ENCODE peak calls at places on chromosomes 6 and 20, in nine cellular contexts. E is CD8-positive, alpha-beta T cell; C is spleen; K is PC-9; W is heart right ventricle; Y is left ventricle myocardium inferior; T is colonic mucosa; Q is kidney; S is astrocyte. L is an unnamed sample.

GRCh38 chr6:165825416-165825815 is 162.4 kb upstream of the PDE10A start:
- DNase-seq in E (no peak), C (no peak), K (no peak), W (no peak), Y (no peak), T (no peak), Q (no peak), S (no peak), L (no peak)

GRCh38 chr6:43274127-43274915 is 23.7 kb upstream of the SLC22A7 start:
- DNase-seq in E (no peak), C (no peak), K (no peak), W (no peak), Y (no peak), T (no peak), Q (no peak), S (no peak), L (no peak)

GRCh38 chr6:22362361-22362760 is 65.5 kb upstream of the PRL start:
- DNase-seq in E (no peak), C (no peak), K (no peak), W (no peak), Y (no peak), T (no peak), Q (no peak), S (no peak), L (no peak)

GRCh38 chr20:62149532-62150235 is 6.1 kb downstream of the SS18L1 start:
- DNase-seq in E (no peak), C (no peak), K (no peak), W (no peak), Y (no peak), T (no peak), Q (no peak), S (peak; percentile 39), L (no peak)

GRCh38 chr6:78489874-78490273 is 377.5 kb upstream of the IRAK1BP1 start:
- DNase-seq in E (no peak), C (no peak), K (no peak), W (no peak), Y (no peak), T (no peak), Q (no peak), S (peak; percentile 42), L (no peak)

GRCh38 chr20:56820984-56821383 is 191.9 kb downstream of the TFAP2C start:
- DNase-seq in E (no peak), C (no peak), K (no peak), W (no peak), Y (no peak), T (no peak), Q (no peak), S (no peak), L (no peak)

GRCh38 chr6:135922170-135922569 is 70.7 kb downstream of the PDE7B start:
- DNase-seq in E (no peak), C (no peak), K (peak; percentile 52), W (no peak), Y (no peak), T (no peak), Q (no peak), S (peak; percentile 98), L (no peak)

GRCh38 chr6:43226192-43226851 is 3.0 kb downstream of the DNPH1 start:
- DNase-seq in E (no peak), C (no peak), K (no peak), W (no peak), Y (no peak), T (no peak), Q (no peak), S (no peak), L (no peak)

GRCh38 chr6:108748959-108749358 is 99.3 kb upstream of the ARMC2 start:
- DNase-seq in E (no peak), C (no peak), K (no peak), W (no peak), Y (no peak), T (no peak), Q (no peak), S (no peak), L (no peak)

GRCh38 chr6:108874470-108875160 is 26.4 kb downstream of the ARMC2 start:
- DNase-seq in E (peak; percentile 27), C (no peak), K (no peak), W (no peak), Y (no peak), T (no peak), Q (no peak), S (no peak), L (no peak)

GRCh38 chr20:9359561-9360308 is 154.7 kb upstream of the LAMP5 start:
- DNase-seq in E (no peak), C (no peak), K (peak; percentile 37), W (peak; percentile 24), Y (no peak), T (peak; percentile 67), Q (peak; percentile 62), S (peak; percentile 43), L (no peak)

GRCh38 chr6:37069639-37070038 is 64.2 kb downstream of the FGD2 start:
- DNase-seq in E (no peak), C (peak; percentile 14), K (no peak), W (no peak), Y (no peak), T (no peak), Q (no peak), S (no peak), L (no peak)

GRCh38 chr6:38804368-38804767 is 89.3 kb downstream of the DNAH8 start:
- DNase-seq in E (no peak), C (no peak), K (no peak), W (no peak), Y (no peak), T (no peak), Q (no peak), S (no peak), L (no peak)

GRCh38 chr20:37247547-37247946 is 14.1 kb downstream of the GHRH start:
- DNase-seq in E (no peak), C (no peak), K (no peak), W (no peak), Y (no peak), T (no peak), Q (no peak), S (no peak), L (no peak)

GRCh38 chr6:139219271-139219729 is 72.5 kb downstream of the TXLNB start:
- DNase-seq in E (peak; percentile 74), C (peak; percentile 93), K (peak; percentile 61), W (peak; percentile 79), Y (peak; percentile 79), T (peak; percentile 75), Q (peak; percentile 91), S (peak; percentile 94), L (peak; percentile 87)

GRCh38 chr20:57243480-57244220 is 22.8 kb downstream of the BMP7 start:
- DNase-seq in E (no peak), C (no peak), K (no peak), W (no peak), Y (no peak), T (no peak), Q (no peak), S (no peak), L (no peak)

GRCh38 chr6:116396451-116396850 is 25.7 kb downstream of the DSE start:
- DNase-seq in E (no peak), C (no peak), K (no peak), W (no peak), Y (no peak), T (no peak), Q (no peak), S (peak; percentile 56), L (no peak)
- H3K4me3 ChIP-seq in E (no peak overlapping the region), C (no peak overlapping the region), K (no peak overlapping the region), W (no peak overlapping the region), Y (no peak overlapping the region), T (no peak overlapping the region), Q (no peak overlapping the region), S (no peak overlapping the region), L (no peak overlapping the region)

DNA sequence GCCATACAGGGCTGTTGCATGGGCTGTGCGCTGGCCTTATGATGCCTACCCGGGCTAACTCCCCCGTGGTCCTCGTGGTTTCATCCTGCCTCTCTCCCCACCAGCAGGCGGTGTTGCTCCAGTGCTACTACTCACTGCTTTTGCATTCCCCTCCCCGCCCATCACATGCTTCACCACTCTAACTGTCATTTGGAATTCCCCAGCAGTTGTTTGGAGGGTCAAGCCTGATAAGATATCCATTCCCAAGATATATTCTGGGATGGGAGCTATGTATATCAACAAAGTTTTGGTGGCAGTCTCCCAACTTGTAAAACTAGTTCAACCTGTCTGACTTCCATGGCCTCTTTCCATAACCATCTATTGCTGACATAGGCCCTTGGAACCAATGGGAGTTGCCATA is 233.2 kb upstream of the SOX4 start:
- DNase-seq in E (no peak), C (no peak), K (peak; percentile 18), W (no peak), Y (no peak), T (peak; percentile 68), Q (no peak), S (no peak), L (no peak)
- TF ChIP-seq CTCF in E (no peak), C (no peak), K (no peak), W (no peak), Y (no peak), T (no peak), Q (no peak), S (no peak), L (no peak)

GRCh38 chr6:53717571-53717970 is 52.0 kb upstream of the KLHL31 start:
- DNase-seq in E (no peak), C (no peak), K (no peak), W (no peak), Y (no peak), T (no peak), Q (no peak), S (no peak), L (no peak)

GRCh38 chr6:53712078-53712477 is 46.5 kb upstream of the KLHL31 start:
- DNase-seq in E (no peak), C (no peak), K (no peak), W (no peak), Y (no peak), T (no peak), Q (no peak), S (no peak), L (no peak)

GRCh38 chr6:53715434-53715833 is 49.9 kb upstream of the KLHL31 start:
- DNase-seq in E (no peak), C (no peak), K (no peak), W (no peak), Y (no peak), T (no peak), Q (no peak), S (no peak), L (no peak)

GRCh38 chr6:53714888-53715287 is 49.3 kb upstream of the KLHL31 start:
- DNase-seq in E (no peak), C (no peak), K (no peak), W (no peak), Y (no peak), T (no peak), Q (no peak), S (no peak), L (no peak)

GRCh38 chr6:53714395-53714794 is 48.8 kb upstream of the KLHL31 start:
- DNase-seq in E (no peak), C (no peak), K (no peak), W (no peak), Y (no peak), T (no peak), Q (no peak), S (no peak), L (no peak)
- H3K4me1 ChIP-seq in E (no peaks in the 10 kb centered on the region), C (peaks cover 4% of the 10 kb centered on the region), K (no peaks in the 10 kb centered on the region), W (no peaks in the 10 kb centered on the region), Y (no peaks in the 10 kb centered on the region), T (no peaks in the 10 kb centered on the region), Q (no peaks in the 10 kb centered on the region), S (no peaks in the 10 kb centered on the region), L (no peaks in the 10 kb centered on the region)

DNA sequence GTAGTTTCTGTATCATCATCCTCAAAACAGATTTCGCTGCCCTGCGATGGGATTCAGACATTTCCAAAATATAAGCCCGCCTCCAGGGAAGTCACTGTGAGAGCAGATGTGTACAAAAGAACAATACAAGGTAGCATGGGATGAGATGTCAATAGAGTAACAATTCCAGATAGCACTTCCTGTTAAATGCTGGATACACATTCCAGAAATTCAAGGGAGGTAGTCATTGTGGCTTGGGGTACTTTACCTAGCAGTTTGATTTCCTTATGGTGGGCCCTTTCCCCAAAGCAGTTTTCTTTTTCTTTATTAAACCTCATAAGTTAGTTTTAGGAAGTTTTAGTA is 2.5 kb downstream of the RNF217 start:
- DNase-seq in E (no peak), C (no peak), K (no peak), W (no peak), Y (no peak), T (no peak), Q (no peak), S (peak; percentile 37), L (no peak)
- H3K4me3 ChIP-seq in E (no peak overlapping the region), C (peak overlapping the region; percentile 83), K (peak overlapping the region; percentile 79), W (peak overlapping the region; percentile 79), Y (peak overlapping the region; percentile 91), T (peak overlapping the region; percentile 70), Q (peak overlapping the region; percentile 62), S (peak overlapping the region; percentile 80), L (peak overlapping the region; percentile 51)

L was measured in right lobe of liver.